ENCODE peak calls at places on chromosome 11, in four cellular contexts. V is cardiac fibroblast, B is fibroblast of pulmonary artery, I is ascending aorta. Y is an unnamed sample.

GRCh38 chr11:76246271-76246933 is 40.1 kb upstream of the WNT11 start:
- DNase-seq in V (no peak), B (no peak), I (no peak), Y (no peak)

GRCh38 chr11:69300124-69301032 is 6.4 kb downstream of the MYEOV start:
- DNase-seq in V (peak), B (no peak), I (no peak), Y (peak)

GRCh38 chr11:17828311-17828751 is 93.8 kb downstream of the KCNC1 start:
- DNase-seq in V (no peak), B (peak), I (peak), Y (no peak)

GRCh38 chr11:46892838-46893237 is 25.5 kb downstream of the LRP4 start:
- DNase-seq in V (no peak), B (no peak), I (no peak), Y (no peak)

GRCh38 chr11:86484164-86484794 is 109.6 kb downstream of the CCDC81 start:
- DNase-seq in V (peak), B (peak), I (peak), Y (peak)

GRCh38 chr11:128915148-128915519 is 24.0 kb downstream of the KCNJ5 start:
- DNase-seq in V (no peak), B (no peak), I (no peak), Y (no peak)

GRCh38 chr11:72240461-72241289 is 3.3 kb downstream of the PHOX2A start:
- DNase-seq in V (peak), B (no peak), I (no peak), Y (no peak)

GRCh38 chr11:34529643-34530042 is 16.0 kb upstream of the ELF5 start:
- DNase-seq in V (no peak), B (no peak), I (no peak), Y (no peak)

GRCh38 chr11:73974611-73975478 is 7.8 kb downstream of the UCP2 start:
- DNase-seq in V (no peak), B (no peak), I (peak), Y (no peak)

GRCh38 chr11:128663824-128664223 is 30.0 kb upstream of the FLI1 start:
- DNase-seq in V (no peak), B (no peak), I (no peak), Y (no peak)

GRCh38 chr11:86245369-86246292 is 1.1 kb downstream of the EED start:
- DNase-seq in V (peak), B (peak), I (no peak), Y (peak)

GRCh38 chr11:76590631-76590950 is 80.0 kb downstream of the LRRC32 start:
- DNase-seq in V (no peak), B (no peak), I (no peak), Y (no peak)

GRCh38 chr11:72330131-72330727 is 86.3 kb upstream of the PHOX2A start:
- DNase-seq in V (no peak), B (no peak), I (no peak), Y (no peak)

GRCh38 chr11:11265994-11266606 is 87.0 kb downstream of the CSNK2A3 start:
- DNase-seq in V (peak), B (peak), I (peak), Y (peak)

GRCh38 chr11:65305501-65306268 is 9.0 kb upstream of the CDC42EP2 start:
- DNase-seq in V (peak), B (peak), I (no peak), Y (peak)

GRCh38 chr11:83441596-83441995 is 155.4 kb upstream of the CCDC90B start:
- DNase-seq in V (no peak), B (no peak), I (no peak), Y (no peak)

GRCh38 chr11:112705148-112705547 is 256.1 kb upstream of the NCAM1 start:
- DNase-seq in V (no peak), B (no peak), I (no peak), Y (no peak)

DNA sequence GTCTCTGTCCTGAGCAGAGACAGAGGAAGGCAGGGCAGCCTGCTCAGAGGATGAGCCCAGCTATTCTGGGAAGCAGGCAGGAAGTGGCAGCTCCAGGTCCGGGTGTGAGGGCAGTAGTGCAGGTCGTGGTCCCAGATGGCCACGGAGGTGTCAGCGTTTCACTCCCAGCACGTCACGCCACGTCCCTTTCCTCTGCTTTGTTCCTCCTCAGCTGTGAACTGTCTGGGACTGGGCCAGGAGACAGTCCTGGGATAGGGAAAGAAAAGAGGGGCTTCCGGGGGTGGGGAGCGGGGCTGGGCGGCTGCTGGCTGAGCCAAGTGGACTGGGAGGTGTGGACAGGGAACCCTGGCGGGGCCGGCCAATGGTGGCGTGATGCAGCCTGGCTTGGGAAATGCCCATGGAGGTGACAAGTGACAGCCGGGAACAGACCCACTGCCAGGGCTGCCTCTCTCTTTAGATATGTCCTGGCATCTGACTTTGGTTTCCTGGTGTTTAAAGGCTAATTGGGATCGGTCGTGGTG is 64.7 kb downstream of the KCNQ1 start:
- DNase-seq in V (no peak), B (no peak), I (peak), Y (no peak)
- TF ChIP-seq CTCF in V (no peak), B (no peak), I (no peak), Y (no peak)

GRCh38 chr11:35682230-35683195 is 19.9 kb downstream of the TRIM44 start:
- DNase-seq in V (peak), B (peak), I (no peak), Y (peak)
- H3K4me3 ChIP-seq in V (no peak), B (no peak), I (no peak), Y (no peak)

GRCh38 chr11:1565904-1566247 is 6.2 kb downstream of the DUSP8 start:
- DNase-seq in V (no peak), B (no peak), I (no peak), Y (no peak)

GRCh38 chr11:1567721-1568100 is 4.4 kb downstream of the DUSP8 start:
- DNase-seq in V (no peak), B (no peak), I (no peak), Y (no peak)

GRCh38 chr11:1567052-1567720 is 4.9 kb downstream of the DUSP8 start:
- DNase-seq in V (no peak), B (no peak), I (no peak), Y (no peak)

GRCh38 chr11:1565173-1565903 is 6.7 kb downstream of the DUSP8 start:
- DNase-seq in V (no peak), B (no peak), I (peak), Y (no peak)

GRCh38 chr11:1566381-1567051 is 5.6 kb downstream of the DUSP8 start:
- DNase-seq in V (no peak), B (no peak), I (peak), Y (no peak)
- TF ChIP-seq CTCF in V (no peak), B (peak), I (no peak), Y (peak)

DNA sequence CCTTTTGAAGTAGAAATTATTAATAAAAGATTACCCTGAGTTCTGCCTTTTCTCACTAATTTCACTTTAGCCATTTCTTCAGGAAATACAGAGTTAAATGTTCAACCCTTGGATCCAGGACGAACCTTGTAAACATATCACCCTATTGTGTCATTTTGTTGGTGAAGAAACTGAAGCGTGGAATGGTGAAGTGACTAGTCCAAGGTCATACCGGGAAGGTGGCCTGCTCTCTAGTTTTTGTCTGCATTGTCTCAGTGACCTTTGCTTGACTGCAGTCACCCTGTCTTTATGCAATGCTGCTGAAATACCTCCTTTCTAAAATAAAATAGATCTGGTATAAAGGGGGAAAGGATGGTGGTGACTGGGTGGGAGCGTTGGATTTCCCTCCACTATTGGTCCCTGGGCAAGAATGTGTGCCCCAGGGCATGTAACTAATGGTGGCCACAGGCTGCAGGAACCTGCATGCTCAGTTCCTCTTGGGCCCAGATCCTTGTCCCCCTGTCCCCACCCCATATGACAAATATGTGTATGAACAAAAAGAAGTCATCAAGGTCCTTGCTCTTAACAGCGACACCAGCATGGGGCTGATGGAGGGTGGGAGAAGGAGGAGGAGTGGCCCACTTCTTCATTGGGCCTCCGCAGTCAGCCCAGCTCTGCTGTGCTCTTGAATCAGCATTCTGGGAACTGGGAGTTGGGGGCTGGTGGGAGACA is 977 bp upstream of the SORL1-AS1 start:
- DNase-seq in V (no peak), B (no peak), I (no peak), Y (no peak)
- H3K4me3 ChIP-seq in V (no peak), B (no peak), I (no peak), Y (no peak)

DNA sequence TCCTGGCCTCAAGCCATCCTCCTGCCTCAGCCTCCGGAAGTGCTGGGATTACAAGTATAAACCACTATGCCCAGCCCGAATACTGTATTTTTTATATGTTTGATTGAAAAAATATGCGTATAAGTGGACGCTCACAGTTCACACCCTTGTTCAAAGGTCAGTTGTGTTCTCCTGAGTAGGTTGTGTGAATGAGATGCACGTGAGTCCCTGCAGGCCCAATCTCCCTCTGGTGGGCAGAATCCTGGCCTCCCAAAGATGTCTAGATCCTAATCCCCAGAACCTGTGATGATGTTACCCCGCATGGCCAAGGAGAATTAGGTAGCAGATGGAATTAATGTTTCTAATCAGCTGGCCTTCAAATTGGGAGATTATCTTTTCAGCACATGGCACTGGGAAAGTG is 41.9 kb downstream of the CTTN start:
- DNase-seq in V (no peak), B (no peak), I (no peak), Y (no peak)
- TF ChIP-seq CTCF in V (no peak), B (no peak), I (no peak), Y (no peak)

DNA sequence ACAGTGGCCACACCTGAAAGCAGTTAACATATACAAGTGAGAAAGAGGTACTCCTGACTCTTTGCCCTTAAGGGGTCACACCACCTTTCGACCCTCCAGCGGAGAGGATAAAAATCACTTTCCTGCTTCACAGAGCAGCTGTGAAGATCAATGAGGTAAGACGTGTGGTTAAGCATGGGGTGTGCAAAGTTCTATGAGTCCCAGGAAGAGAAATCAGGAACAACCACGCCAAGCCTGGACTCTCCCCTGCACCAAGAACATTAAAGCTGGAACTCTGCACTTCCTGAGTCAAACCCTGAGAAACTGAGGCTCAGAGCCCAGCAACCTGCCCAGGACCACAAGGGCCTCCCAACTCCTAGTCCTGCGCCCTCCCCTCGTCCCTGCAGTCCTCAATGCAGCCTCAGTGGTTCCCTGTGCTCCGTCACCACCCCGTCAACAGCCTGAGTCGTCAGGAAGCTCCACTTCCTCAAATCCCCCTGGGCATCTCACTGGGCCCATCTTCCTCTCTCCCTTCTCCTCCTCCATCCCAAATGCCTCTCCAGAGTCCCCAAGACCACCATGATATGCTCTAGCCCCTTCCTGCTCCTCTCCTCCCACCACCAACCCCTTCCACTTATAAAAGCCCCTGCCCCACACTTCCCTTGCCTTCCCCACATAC is 17.7 kb downstream of the TNKS1BP1 start:
- DNase-seq in V (no peak), B (no peak), I (no peak), Y (no peak)
- H3K4me3 ChIP-seq in V (no peak), B (no peak), I (no peak), Y (no peak)

GRCh38 chr11:102306048-102306575 is 11.2 kb upstream of the BIRC3 start:
- DNase-seq in V (no peak), B (no peak), I (no peak), Y (no peak)
- TF ChIP-seq CTCF in V (peak), B (no peak), I (no peak), Y (no peak)

Y was measured in fibroblast of villous mesenchyme.